ENCODE peak calls at places on chromosomes 12 and 14, in nine cellular contexts. U, J, Y, M, E, Z, V, S and C are unnamed samples.
A peak's percentile ranks its signal among the peaks of the same experiment; 100 is the strongest.

GRCh38 chr14:54797556-54797955 is 105.1 kb downstream of the GCH1 start:
- DNase-seq in U (no peak), J (no peak), Y (no peak), M (no peak), E (no peak), Z (no peak), V (no peak), S (no peak), C (no peak)

GRCh38 chr14:64942531-64943111 is at the start of gene GPX2:
- DNase-seq in U (no peak), J (no peak), Y (no peak), M (no peak), E (no peak), Z (peak; percentile 98), V (peak; percentile 85), S (no peak), C (no peak)

GRCh38 chr12:108821407-108822397 is 35.7 kb downstream of the SSH1 start:
- DNase-seq in U (no peak), J (no peak), Y (no peak), M (no peak), E (no peak), Z (no peak), V (peak; percentile 30), S (no peak), C (no peak)

GRCh38 chr14:65028937-65029336 is 42.2 kb downstream of the FNTB start:
- DNase-seq in U (no peak), J (no peak), Y (no peak), M (no peak), E (no peak), Z (peak; percentile 52), V (no peak), S (no peak), C (no peak)

GRCh38 chr12:48580831-48581230 is 11.0 kb upstream of the LALBA start:
- DNase-seq in U (no peak), J (no peak), Y (no peak), M (no peak), E (no peak), Z (no peak), V (no peak), S (no peak), C (no peak)

GRCh38 chr14:29168149-29168548 is 401.6 kb downstream of the FOXG1 start:
- DNase-seq in U (no peak), J (no peak), Y (no peak), M (no peak), E (no peak), Z (peak; percentile 16), V (no peak), S (no peak), C (no peak)

GRCh38 chr12:59559702-59560101 is 36.1 kb upstream of the SLC16A7 start:
- DNase-seq in U (no peak), J (no peak), Y (no peak), M (no peak), E (no peak), Z (no peak), V (no peak), S (no peak), C (no peak)

GRCh38 chr14:73877790-73878189 is 8.9 kb upstream of the ZNF410 start:
- DNase-seq in U (no peak), J (no peak), Y (no peak), M (no peak), E (no peak), Z (no peak), V (no peak), S (no peak), C (no peak)

GRCh38 chr14:100084591-100084990 is 19.4 kb downstream of the EVL start:
- DNase-seq in U (no peak), J (no peak), Y (no peak), M (no peak), E (no peak), Z (no peak), V (no peak), S (no peak), C (no peak)

GRCh38 chr14:59251811-59252771 is 63.6 kb downstream of the DAAM1 start:
- DNase-seq in U (no peak), J (no peak), Y (no peak), M (no peak), E (no peak), Z (no peak), V (no peak), S (no peak), C (no peak)

GRCh38 chr12:68619541-68619940 is 8.8 kb downstream of the RAP1B start:
- DNase-seq in U (no peak), J (no peak), Y (no peak), M (no peak), E (no peak), Z (no peak), V (no peak), S (no peak), C (no peak)

GRCh38 chr12:95637471-95638155 is 86.3 kb upstream of the USP44 start:
- DNase-seq in U (no peak), J (no peak), Y (no peak), M (no peak), E (peak; percentile 100), Z (no peak), V (no peak), S (no peak), C (no peak)

GRCh38 chr12:104865080-104865479 is 93.0 kb downstream of the SLC41A2 start:
- DNase-seq in U (no peak), J (no peak), Y (peak; percentile 45), M (no peak), E (no peak), Z (no peak), V (no peak), S (no peak), C (no peak)

GRCh38 chr14:61454545-61454944 is 133.2 kb downstream of the PRKCH start:
- DNase-seq in U (no peak), J (no peak), Y (no peak), M (no peak), E (peak; percentile 45), Z (no peak), V (no peak), S (no peak), C (no peak)

GRCh38 chr14:44589180-44589579 is 82.1 kb upstream of the FSCB start:
- DNase-seq in U (no peak), J (no peak), Y (no peak), M (no peak), E (no peak), Z (no peak), V (no peak), S (no peak), C (no peak)

GRCh38 chr14:22084393-22085281 is 411.0 kb upstream of the OR4E1 start:
- DNase-seq in U (no peak), J (no peak), Y (peak; percentile 8), M (no peak), E (peak; percentile 67), Z (peak; percentile 76), V (no peak), S (peak; percentile 64), C (no peak)

GRCh38 chr12:131799828-131800593 is 28.2 kb upstream of the MMP17 start:
- DNase-seq in U (no peak), J (no peak), Y (no peak), M (no peak), E (no peak), Z (no peak), V (no peak), S (no peak), C (no peak)

GRCh38 chr12:131801254-131801866 is 26.8 kb upstream of the MMP17 start:
- DNase-seq in U (no peak), J (no peak), Y (no peak), M (no peak), E (no peak), Z (no peak), V (no peak), S (no peak), C (no peak)

GRCh38 chr12:131797588-131797934 is 30.6 kb upstream of the MMP17 start:
- DNase-seq in U (no peak), J (no peak), Y (no peak), M (no peak), E (no peak), Z (no peak), V (no peak), S (no peak), C (no peak)

GRCh38 chr12:131800594-131801135 is 27.5 kb upstream of the MMP17 start:
- DNase-seq in U (no peak), J (no peak), Y (no peak), M (no peak), E (no peak), Z (no peak), V (no peak), S (no peak), C (no peak)

DNA sequence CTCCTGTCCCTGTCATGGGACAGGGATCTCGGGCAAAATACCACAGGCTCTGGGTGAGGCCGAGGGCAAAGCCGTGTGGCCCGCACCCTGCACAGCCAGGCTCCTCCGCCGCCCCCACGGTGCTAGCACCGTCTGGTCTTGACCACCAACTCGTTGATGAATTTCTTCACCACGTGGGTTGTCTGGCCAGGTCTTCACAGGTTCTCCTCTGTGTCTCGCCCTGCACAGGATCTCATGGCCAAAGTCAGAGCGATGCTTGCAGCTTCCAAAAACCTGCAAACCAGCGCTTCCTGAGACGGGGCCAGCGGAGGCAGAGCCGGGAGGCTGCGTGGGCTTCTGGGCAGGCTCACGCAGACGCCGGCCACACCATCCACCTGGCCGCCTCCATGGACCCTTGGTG is 29.0 kb upstream of the MMP17 start:
- DNase-seq in U (no peak), J (no peak), Y (no peak), M (no peak), E (no peak), Z (no peak), V (no peak), S (no peak), C (no peak)
- H3K36me3 ChIP-seq in U (peaks cover 10% of the 10 kb centered on the region), J (no peaks in the 10 kb centered on the region), Y (peaks cover 3% of the 10 kb centered on the region), M (peaks cover 59% of the 10 kb centered on the region), E (peaks cover 3% of the 10 kb centered on the region), Z (peaks cover 32% of the 10 kb centered on the region), V (peaks cover 59% of the 10 kb centered on the region), S (peaks cover 84% of the 10 kb centered on the region), C (peaks cover 80% of the 10 kb centered on the region)

DNA sequence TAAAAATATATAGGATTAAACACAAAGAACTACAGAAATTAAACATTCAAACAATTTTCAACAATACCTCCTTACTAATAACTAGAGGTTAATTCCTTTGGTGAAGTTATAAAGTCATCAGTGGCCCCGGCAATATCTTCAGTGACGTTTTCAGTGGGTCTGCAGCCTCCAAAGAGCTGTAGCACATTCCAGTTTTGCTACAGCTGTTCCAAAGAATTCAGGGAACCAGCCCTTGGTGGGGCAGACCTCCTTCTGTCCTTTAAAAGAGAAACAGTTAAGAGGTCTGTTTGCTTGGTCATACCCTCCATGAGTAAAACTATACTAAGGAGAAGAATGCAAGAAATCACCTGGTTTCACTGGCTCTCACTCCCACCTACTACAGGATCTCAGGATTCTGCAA is 99.2 kb upstream of the ZDHHC17 start:
- DNase-seq in U (no peak), J (no peak), Y (no peak), M (no peak), E (no peak), Z (no peak), V (no peak), S (no peak), C (no peak)
- TF ChIP-seq POLR2A in U (no peak), J (no peak), Y (no peak), M (no peak), E (no peak), Z (no peak), V (no peak), S (no peak), C (no peak)

GRCh38 chr12:131909596-131910219 is 15.3 kb downstream of the ULK1 start:
- DNase-seq in U (no peak), J (no peak), Y (no peak), M (no peak), E (no peak), Z (no peak), V (no peak), S (no peak), C (no peak)
- H3K36me3 ChIP-seq in U (peaks cover 31% of the 10 kb centered on the region), J (peaks cover 3% of the 10 kb centered on the region), Y (no peaks in the 10 kb centered on the region), M (peaks cover 83% of the 10 kb centered on the region), E (peaks cover 11% of the 10 kb centered on the region), Z (peaks cover 38% of the 10 kb centered on the region), V (peaks cover 79% of the 10 kb centered on the region), S (peaks cover 81% of the 10 kb centered on the region), C (peaks cover 91% of the 10 kb centered on the region)

GRCh38 chr12:54024127-54024526 is 4.1 kb upstream of the HOXC6 start:
- DNase-seq in U (no peak), J (peak; percentile 54), Y (no peak), M (no peak), E (no peak), Z (no peak), V (peak; percentile 43), S (no peak), C (no peak)
- TF ChIP-seq POLR2A in U (no peak), J (no peak), Y (no peak), M (no peak), E (no peak), Z (no peak), V (no peak), S (no peak), C (no peak)